ENCODE peak calls at places on chromosome 21, in five cellular contexts. I is colonic mucosa; Y is testis; S is activated CD8-positive, alpha-beta T cell treated with anti-CD3 and anti-CD28 coated beads for 36 hours; X is ovary. Q is an unnamed sample.

GRCh38 chr21:40300300-40300699 is 433.1 kb downstream of the PCP4 start:
- DNase-seq in S (no peak), X (no peak), Y (no peak), I (no peak), Q (no peak)

GRCh38 chr21:42836402-42836666 is 43.0 kb downstream of the WDR4 start:
- DNase-seq in I (peak; percentile 0), X (no peak), Y (no peak), S (no peak), Q (no peak)

GRCh38 chr21:38120984-38121855 is 135.6 kb upstream of the KCNJ15 start:
- DNase-seq in Y (peak; percentile 86), S (no peak), X (no peak), I (no peak), Q (no peak)

GRCh38 chr21:41961282-41961701 is 7.5 kb upstream of the C2CD2 start:
- DNase-seq in S (no peak), I (no peak), X (no peak), Y (no peak), Q (no peak)

GRCh38 chr21:41952568-41953248 is 1.1 kb downstream of the C2CD2 start:
- DNase-seq in I (peak; percentile 33), Y (no peak), X (no peak), S (no peak), Q (no peak)

GRCh38 chr21:14223365-14223764 is 7.4 kb downstream of the RBM11 start:
- DNase-seq in Y (no peak), I (no peak), S (no peak), X (no peak), Q (no peak)

GRCh38 chr21:39014751-39015150 is 168.5 kb downstream of the PSMG1 start:
- DNase-seq in X (no peak), I (no peak), Y (no peak), S (no peak), Q (no peak)

GRCh38 chr21:38359090-38359489 is 102.3 kb downstream of the KCNJ15 start:
- DNase-seq in I (no peak), X (no peak), S (no peak), Y (no peak), Q (no peak)

GRCh38 chr21:19340303-19340702 is 936.7 kb upstream of the TMPRSS15 start:
- DNase-seq in S (no peak), X (no peak), Y (no peak), I (no peak), Q (no peak)

GRCh38 chr21:33478858-33479678 is 706 bp downstream of the TMEM50B start:
- DNase-seq in S (peak; percentile 49), Y (peak; percentile 31), X (peak; percentile 49), I (peak; percentile 47), Q (peak; percentile 74)

GRCh38 chr21:41873005-41873404 is 6.1 kb downstream of the PRDM15 start:
- DNase-seq in I (no peak), X (no peak), Y (no peak), S (no peak), Q (no peak)

GRCh38 chr21:41627428-41627827 is 119.5 kb upstream of the TMPRSS2 start:
- DNase-seq in S (no peak), X (no peak), Y (no peak), I (no peak), Q (no peak)

GRCh38 chr21:25572895-25573310 is 34.4 kb downstream of the MRPL39 start:
- DNase-seq in S (no peak), I (no peak), X (no peak), Y (no peak), Q (peak; percentile 26)

GRCh38 chr21:45080232-45080631 is 5.9 kb downstream of the ADARB1 start:
- DNase-seq in Y (no peak), S (no peak), X (no peak), I (no peak), Q (no peak)

GRCh38 chr21:39676054-39676771 is 63.5 kb downstream of the B3GALT5 start:
- DNase-seq in X (no peak), S (no peak), Y (no peak), I (no peak), Q (no peak)

GRCh38 chr21:45992311-45993209 is 11.0 kb downstream of the COL6A1 start:
- DNase-seq in X (peak; percentile 33), S (peak; percentile 1), I (peak; percentile 16), Y (peak; percentile 12), Q (no peak)

GRCh38 chr21:39924577-39925308 is 57.5 kb downstream of the PCP4 start:
- DNase-seq in S (no peak), X (no peak), Y (no peak), I (no peak), Q (no peak)

GRCh38 chr21:34846601-34847112 is 177.9 kb downstream of the CLIC6 start:
- DNase-seq in I (peak; percentile 50), X (no peak), Y (no peak), S (no peak), Q (no peak)

GRCh38 chr21:34745557-34746255 is 76.9 kb downstream of the CLIC6 start:
- DNase-seq in I (peak; percentile 68), Y (peak; percentile 73), S (peak; percentile 69), X (peak; percentile 65), Q (peak; percentile 70)

GRCh38 chr21:41064325-41064724 is 103.6 kb upstream of the BACE2 start:
- DNase-seq in S (no peak), I (no peak), Y (no peak), X (no peak), Q (no peak)

GRCh38 chr21:25733859-25734653 is 648 bp downstream of the ATP5PF start:
- DNase-seq in Y (no peak), X (no peak), S (peak; percentile 50), I (peak; percentile 38), Q (peak; percentile 19)

GRCh38 chr21:35483267-35483666 is 434.2 kb upstream of the RUNX1 start:
- DNase-seq in S (no peak), X (no peak), Y (no peak), I (no peak), Q (no peak)

GRCh38 chr21:38088916-38089762 is 167.7 kb upstream of the KCNJ15 start:
- DNase-seq in X (no peak), Y (no peak), S (no peak), I (no peak), Q (no peak)

GRCh38 chr21:39671986-39672385 is 59.2 kb downstream of the B3GALT5 start:
- DNase-seq in I (no peak), Y (no peak), X (no peak), S (no peak), Q (no peak)

DNA sequence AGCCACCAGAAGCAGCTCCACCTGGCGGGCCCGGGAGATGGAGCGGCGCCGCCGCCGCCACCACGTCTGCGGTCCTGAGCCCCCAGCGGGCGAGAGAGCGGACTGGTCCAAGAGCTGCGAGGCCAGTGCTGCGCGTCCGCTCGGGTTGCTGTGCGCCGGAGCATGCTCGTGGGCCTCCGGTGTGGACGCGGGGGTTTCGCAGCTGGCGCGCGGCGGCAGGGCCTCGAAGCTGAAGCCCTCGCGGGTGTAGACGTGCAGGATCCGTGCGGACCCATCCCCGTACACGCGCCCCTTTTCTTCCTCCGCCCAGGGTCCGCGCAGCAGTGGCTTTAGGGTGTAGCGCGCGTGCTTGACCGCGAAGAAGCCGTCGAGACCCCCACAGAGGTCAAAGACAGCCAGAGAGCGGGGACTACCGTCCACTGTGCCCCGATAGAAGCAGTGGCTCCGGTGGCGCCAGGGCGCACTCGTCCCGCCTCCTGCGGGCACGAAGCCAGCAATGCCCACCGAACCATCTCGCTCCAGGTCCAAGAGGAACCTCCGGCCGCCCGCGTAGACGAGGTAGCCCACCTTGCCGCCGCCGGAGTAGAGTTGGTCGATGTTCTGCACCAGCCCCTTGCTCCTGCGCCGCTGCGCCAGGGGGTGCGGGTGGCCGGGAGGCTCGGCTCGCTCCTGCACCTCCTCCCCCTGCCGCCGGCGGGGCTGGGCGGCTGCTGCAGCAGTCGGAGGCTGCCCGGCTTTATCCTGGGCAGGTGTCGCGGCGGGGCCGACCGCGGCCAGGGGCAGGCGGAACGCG is 1.1 kb downstream of the ADAMTS5 start:
- DNase-seq in I (peak; percentile 19), X (peak; percentile 80), Y (peak; percentile 63), S (peak; percentile 1), Q (peak; percentile 20)
- TF ChIP-seq CTCF in I (no peak), X (peak; percentile 70), Y (peak; percentile 9), S (no peak), Q (no peak)

GRCh38 chr21:36708512-36709029 is 9.7 kb downstream of the SIM2 start:
- DNase-seq in S (no peak), Y (no peak), I (no peak), X (no peak), Q (no peak)

GRCh38 chr21:36707763-36708511 is 9.0 kb downstream of the SIM2 start:
- DNase-seq in I (no peak), X (no peak), Y (no peak), S (no peak), Q (peak; percentile 40)

GRCh38 chr21:36706482-36706852 is 7.6 kb downstream of the SIM2 start:
- DNase-seq in X (no peak), I (no peak), Y (no peak), S (no peak), Q (no peak)

GRCh38 chr21:36705679-36706481 is 7.0 kb downstream of the SIM2 start:
- DNase-seq in S (no peak), X (no peak), Y (no peak), I (peak; percentile 13), Q (peak; percentile 34)

GRCh38 chr21:36706951-36707762 is 8.2 kb downstream of the SIM2 start:
- DNase-seq in X (no peak), Y (no peak), I (peak; percentile 17), S (no peak), Q (peak; percentile 30)
- TF ChIP-seq CTCF in X (no peak), Y (no peak), I (no peak), S (no peak), Q (no peak)

GRCh38 chr21:15517394-15517793 is 212.4 kb upstream of the USP25 start:
- DNase-seq in S (no peak), Y (no peak), I (no peak), X (no peak), Q (no peak)

GRCh38 chr21:15521644-15522001 is 208.2 kb upstream of the USP25 start:
- DNase-seq in I (no peak), X (no peak), S (no peak), Y (no peak), Q (no peak)

GRCh38 chr21:15524855-15525254 is 204.9 kb upstream of the USP25 start:
- DNase-seq in S (no peak), I (no peak), X (no peak), Y (no peak), Q (no peak)

GRCh38 chr21:15522148-15522547 is 207.6 kb upstream of the USP25 start:
- DNase-seq in S (no peak), Y (no peak), X (no peak), I (no peak), Q (no peak)

GRCh38 chr21:15520811-15521643 is 208.8 kb upstream of the USP25 start:
- DNase-seq in X (no peak), S (no peak), I (no peak), Y (no peak), Q (no peak)
- TF ChIP-seq CTCF in X (no peak), S (no peak), I (no peak), Y (peak; percentile 21), Q (no peak)

DNA sequence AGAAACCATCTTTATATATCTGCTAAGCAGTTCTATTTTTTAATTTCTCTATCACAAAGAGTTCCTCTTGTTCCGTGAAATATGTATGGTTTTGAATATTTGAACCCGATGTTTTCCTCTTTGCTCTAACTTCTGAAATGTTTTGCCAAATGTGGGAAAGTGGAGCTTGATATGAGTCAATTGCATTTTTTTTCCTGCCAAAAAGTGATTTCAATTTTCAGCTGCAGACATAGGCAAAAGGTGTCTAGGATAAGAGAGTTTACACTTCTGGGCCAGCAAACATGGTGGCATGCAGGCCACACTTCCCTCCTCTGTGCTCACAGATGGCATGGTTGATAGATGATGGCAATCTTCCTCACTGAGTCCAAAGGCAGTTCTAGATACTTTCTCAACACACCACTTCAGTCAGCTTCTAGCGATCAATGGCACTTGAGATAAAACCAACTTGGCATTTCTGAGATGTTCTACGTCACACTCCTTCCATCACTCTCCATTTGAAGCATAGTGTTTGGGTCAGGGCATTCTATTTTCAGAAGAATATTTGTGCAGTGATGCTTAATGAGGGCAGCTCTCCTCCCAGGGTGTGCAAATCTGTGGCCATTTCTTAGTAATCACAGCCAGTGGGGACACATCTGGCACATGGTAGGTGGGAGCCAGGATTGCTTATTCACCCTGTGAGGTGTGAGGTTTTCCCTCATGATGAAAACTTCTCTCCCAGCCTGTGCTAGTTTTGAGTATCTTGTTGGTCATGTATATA is 54.4 kb upstream of the SCAF4 start:
- DNase-seq in Y (no peak), I (no peak), X (no peak), S (no peak), Q (no peak)
- TF ChIP-seq CTCF in Y (peak; percentile 22), I (peak; percentile 4), X (no peak), S (peak; percentile 75), Q (no peak)